ENCODE peak calls at places on chromosome 3, in six cellular contexts. R is DMS 273 treated with DMSO at 0.1 percent for 48 hours; N is stimulated activated CD4-positive, alpha-beta T cell treated with anti-CD3 and anti-CD28 coated beads, TNF-alpha, amount 100 ng/mL, for 4 hours; G is IMR-90; M is fibroblast of the aortic adventitia; C is activated gamma-delta T cell treated with Interleukin-2 at 50 U/mL for 16 hours. S is an unnamed sample.

GRCh38 chr3:134312072-134312872 is 61.6 kb upstream of the RYK start:
- DNase-seq in G (no peak), C (no peak), R (no peak), N (no peak), M (peak), S (no peak)

GRCh38 chr3:112365636-112366035 is 32.7 kb downstream of the CD200 start:
- DNase-seq in N (no peak), G (no peak), R (no peak), C (no peak), M (no peak), S (no peak)

GRCh38 chr3:194569252-194569651 is 64.0 kb downstream of the TMEM44 start:
- DNase-seq in M (no peak), R (no peak), C (no peak), N (no peak), G (no peak), S (no peak)

GRCh38 chr3:171262431-171262830 is 197.8 kb downstream of the TNIK start:
- DNase-seq in G (peak), M (peak), N (no peak), R (no peak), C (no peak), S (no peak)

GRCh38 chr3:99776516-99777209 is 41.0 kb upstream of the CMSS1 start:
- DNase-seq in M (peak), C (no peak), N (no peak), G (peak), R (no peak), S (no peak)

GRCh38 chr3:13161771-13162535 is 88.7 kb upstream of the IQSEC1 start:
- DNase-seq in C (no peak), M (no peak), R (no peak), G (no peak), N (no peak), S (no peak)

GRCh38 chr3:64667138-64667537 is 20.7 kb downstream of the ADAMTS9 start:
- DNase-seq in C (no peak), G (no peak), R (no peak), M (peak), N (no peak), S (no peak)

GRCh38 chr3:175020101-175020500 is 161.0 kb downstream of the NAALADL2 start:
- DNase-seq in N (no peak), R (no peak), G (peak), M (peak), C (no peak), S (no peak)

GRCh38 chr3:112130638-112130993 is 2.4 kb downstream of the GCSAM start:
- DNase-seq in R (no peak), G (no peak), M (no peak), N (no peak), C (no peak), S (no peak)

GRCh38 chr3:129665024-129665768 is 58.7 kb upstream of the PLXND1 start:
- DNase-seq in N (no peak), R (no peak), C (no peak), G (peak), M (peak), S (no peak)

GRCh38 chr3:45647148-45647619 is 42.0 kb upstream of the SACM1L start:
- DNase-seq in G (peak), N (no peak), C (no peak), M (peak), R (peak), S (no peak)

GRCh38 chr3:127629462-127630403 is 748 bp downstream of the PODXL2 start:
- DNase-seq in N (peak), C (peak), G (no peak), M (no peak), R (no peak), S (peak)

GRCh38 chr3:27712136-27713065 is 9.7 kb downstream of the EOMES start:
- DNase-seq in N (peak), R (peak), M (peak), G (peak), C (peak), S (peak)

GRCh38 chr3:132722165-132723023 is at the start of gene NPHP3:
- DNase-seq in R (peak), N (peak), G (peak), M (peak), C (peak), S (peak)

GRCh38 chr3:177203689-177204395 is 6.6 kb upstream of the TBL1XR1 start:
- DNase-seq in N (no peak), R (no peak), M (no peak), C (no peak), G (no peak), S (no peak)